ENCODE peak calls at places on chromosomes 11 and 22, in four cellular contexts. P is activated B cell treated with CpG ODN at 0.5 μM for 24 hours, I is AG09309, E is AG09319. X is an unnamed sample.

GRCh38 chr22:20531404-20532181 is 24.2 kb downstream of the MED15 start:
- DNase-seq in I (no peak), E (no peak), P (no peak), X (peak)

GRCh38 chr11:106986261-106986660 is 32.0 kb downstream of the GUCY1A2 start:
- DNase-seq in P (no peak), E (peak), I (peak), X (no peak)

GRCh38 chr11:70270877-70271634 is 566 bp downstream of the PPFIA1 start:
- DNase-seq in P (no peak), E (no peak), I (peak), X (peak)

GRCh38 chr11:70758206-70758605 is 359.9 kb downstream of the CTTN start:
- DNase-seq in P (no peak), I (no peak), E (no peak), X (no peak)

GRCh38 chr22:19704355-19705015 is 9.8 kb upstream of the SEPTIN5 start:
- DNase-seq in I (no peak), E (no peak), P (no peak), X (peak)

GRCh38 chr11:119324124-119324665 is 7.3 kb upstream of the MCAM start:
- DNase-seq in E (no peak), P (no peak), I (no peak), X (no peak)

GRCh38 chr11:20599424-20600346 is at the start of gene SLC6A5:
- DNase-seq in P (no peak), I (no peak), E (no peak), X (no peak)

GRCh38 chr11:8082391-8083087 is 1.5 kb downstream of the TUB start:
- DNase-seq in P (no peak), E (no peak), I (no peak), X (no peak)

GRCh38 chr11:65435981-65436411 is 13.4 kb downstream of the NEAT1 start:
- DNase-seq in E (no peak), I (no peak), P (no peak), X (peak)

GRCh38 chr11:114846040-114846791 is 167.9 kb downstream of the NXPE2 start:
- DNase-seq in I (no peak), E (no peak), P (no peak), X (no peak)

GRCh38 chr11:35525501-35526175 is at the start of gene PAMR1:
- DNase-seq in I (no peak), E (peak), P (no peak), X (peak)

GRCh38 chr11:117044287-117045035 is 53.8 kb downstream of the SIK3 start:
- DNase-seq in E (no peak), I (no peak), P (no peak), X (no peak)

GRCh38 chr11:2525941-2526807 is 81.4 kb downstream of the KCNQ1 start:
- DNase-seq in E (no peak), I (no peak), P (peak), X (peak)

GRCh38 chr11:47791774-47792173 is 24.6 kb upstream of the FNBP4 start:
- DNase-seq in P (no peak), I (no peak), E (no peak), X (no peak)

GRCh38 chr11:77407613-77408012 is 66.3 kb downstream of the PAK1 start:
- DNase-seq in P (no peak), I (peak), E (peak), X (no peak)

GRCh38 chr11:103648670-103649400 is 387.6 kb upstream of the DDI1 start:
- DNase-seq in P (no peak), I (peak), E (peak), X (no peak)

GRCh38 chr11:4658629-4659453 is 15.1 kb downstream of the OR51E1 start:
- DNase-seq in I (no peak), E (no peak), P (no peak), X (no peak)